ENCODE peak calls at places on chromosomes 1 and 21, in eight cellular contexts. R, E, X, K, M, S, U and A are unnamed samples.

GRCh38 chr21:35227774-35228173 is 178.7 kb upstream of the RUNX1 start:
- DNase-seq in R (no peak), E (peak), X (no peak), K (no peak), M (no peak), S (peak), U (no peak), A (no peak)

GRCh38 chr1:78918157-78918556 is 88.4 kb downstream of the ADGRL4 start:
- DNase-seq in R (no peak), E (no peak), X (no peak), K (no peak), M (no peak), S (no peak), U (no peak), A (no peak)

GRCh38 chr1:211258756-211259595 is at the start of gene RCOR3:
- DNase-seq in R (peak), E (peak), X (peak), K (peak), M (peak), S (peak), U (peak), A (peak)

GRCh38 chr21:36744560-36745231 is 45.8 kb downstream of the SIM2 start:
- DNase-seq in R (no peak), E (no peak), X (no peak), K (no peak), M (peak), S (no peak), U (no peak), A (no peak)

GRCh38 chr1:150194381-150195031 is 41.4 kb downstream of the ANP32E start:
- DNase-seq in R (no peak), E (no peak), X (peak), K (no peak), M (no peak), S (no peak), U (no peak), A (no peak)

GRCh38 chr1:113534130-113534817 is 144.0 kb downstream of the MAGI3 start:
- DNase-seq in R (no peak), E (no peak), X (peak), K (peak), M (no peak), S (no peak), U (no peak), A (no peak)

GRCh38 chr1:84265867-84266266 is 35.6 kb upstream of the SAMD13 start:
- DNase-seq in R (no peak), E (no peak), X (no peak), K (no peak), M (no peak), S (no peak), U (no peak), A (no peak)

GRCh38 chr1:184225501-184226487 is 161.0 kb upstream of the C1orf21 start:
- DNase-seq in R (no peak), E (no peak), X (no peak), K (no peak), M (no peak), S (no peak), U (no peak), A (no peak)

GRCh38 chr1:154925335-154926170 is 11.0 kb downstream of the PMVK start:
- DNase-seq in R (no peak), E (no peak), X (no peak), K (no peak), M (no peak), S (no peak), U (no peak), A (no peak)

GRCh38 chr1:116164056-116164889 is 53.1 kb downstream of the MAB21L3 start:
- DNase-seq in R (no peak), E (no peak), X (peak), K (no peak), M (peak), S (no peak), U (no peak), A (peak)

GRCh38 chr1:246479061-246479460 is 28.0 kb downstream of the SMYD3 start:
- DNase-seq in R (no peak), E (no peak), X (no peak), K (no peak), M (no peak), S (no peak), U (no peak), A (no peak)

GRCh38 chr1:160996195-160996594 is 24.8 kb downstream of the F11R start:
- DNase-seq in R (no peak), E (no peak), X (peak), K (peak), M (no peak), S (no peak), U (no peak), A (no peak)

GRCh38 chr1:169914534-169914933 is 20.8 kb upstream of the SCYL3 start:
- DNase-seq in R (no peak), E (no peak), X (peak), K (no peak), M (no peak), S (no peak), U (no peak), A (no peak)

GRCh38 chr1:8981169-8981568 is 35.5 kb downstream of the CA6 start:
- DNase-seq in R (no peak), E (no peak), X (no peak), K (no peak), M (no peak), S (no peak), U (no peak), A (no peak)

GRCh38 chr1:15691434-15692032 is 7.4 kb downstream of the PLEKHM2 start:
- DNase-seq in R (no peak), E (no peak), X (no peak), K (no peak), M (peak), S (no peak), U (no peak), A (no peak)

GRCh38 chr21:31248598-31248997 is 95.5 kb downstream of the TIAM1 start:
- DNase-seq in R (no peak), E (no peak), X (no peak), K (peak), M (no peak), S (no peak), U (no peak), A (no peak)

GRCh38 chr1:44723496-44724407 is 7.2 kb downstream of the RNU5D-1 start:
- DNase-seq in R (peak), E (peak), X (no peak), K (no peak), M (peak), S (no peak), U (peak), A (no peak)

GRCh38 chr1:50970927-50971582 is 1.0 kb downstream of the CDKN2C start:
- DNase-seq in R (no peak), E (no peak), X (no peak), K (peak), M (no peak), S (no peak), U (no peak), A (peak)

GRCh38 chr1:113146242-113147072 is 73.5 kb downstream of the LRIG2 start:
- DNase-seq in R (no peak), E (no peak), X (no peak), K (peak), M (no peak), S (no peak), U (no peak), A (peak)

GRCh38 chr1:150613061-150613920 is 16.1 kb downstream of the ENSA start:
- DNase-seq in R (no peak), E (peak), X (peak), K (peak), M (no peak), S (peak), U (peak), A (no peak)

GRCh38 chr1:9858293-9859035 is 34.7 kb upstream of the CLSTN1 start:
- DNase-seq in R (no peak), E (no peak), X (no peak), K (no peak), M (no peak), S (no peak), U (no peak), A (no peak)

GRCh38 chr21:44259082-44259705 is 2.5 kb downstream of the DNMT3L start:
- DNase-seq in R (no peak), E (no peak), X (no peak), K (peak), M (no peak), S (no peak), U (no peak), A (no peak)

GRCh38 chr21:34836103-34836932 is 167.5 kb downstream of the CLIC6 start:
- DNase-seq in R (no peak), E (no peak), X (peak), K (peak), M (peak), S (no peak), U (peak), A (no peak)

GRCh38 chr1:77560741-77561140 is 121.7 kb downstream of the ZZZ3 start:
- DNase-seq in R (no peak), E (no peak), X (no peak), K (no peak), M (no peak), S (no peak), U (no peak), A (no peak)

GRCh38 chr21:43865471-43866181 is 603 bp downstream of the AGPAT3 start:
- DNase-seq in R (peak), E (peak), X (peak), K (no peak), M (peak), S (no peak), U (peak), A (no peak)

GRCh38 chr21:33121715-33122475 is 52.0 kb downstream of the OLIG1 start:
- DNase-seq in R (no peak), E (no peak), X (peak), K (peak), M (peak), S (no peak), U (no peak), A (peak)

GRCh38 chr1:72540674-72541073 is 258.3 kb upstream of the NEGR1 start:
- DNase-seq in R (no peak), E (no peak), X (no peak), K (no peak), M (no peak), S (no peak), U (no peak), A (no peak)

GRCh38 chr1:181104790-181105133 is 16.3 kb downstream of the IER5 start:
- DNase-seq in R (peak), E (peak), X (no peak), K (no peak), M (no peak), S (peak), U (peak), A (peak)